ENCODE peak calls at places on chromosomes 1 and 21, in eight cellular contexts. X, S, Y, Q, R, L, H and T are unnamed samples.

GRCh38 chr1:174815036-174815435 is 184.7 kb upstream of the CACYBP start:
- DNase-seq in Y (no peak), R (peak), Q (peak), S (peak), H (peak), L (peak), X (peak), T (no peak)

GRCh38 chr1:42442641-42443040 is 13.2 kb downstream of the ZMYND12 start:
- DNase-seq in R (no peak), Y (no peak), X (no peak), H (no peak), Q (no peak), S (no peak), L (no peak), T (no peak)

GRCh38 chr1:6795661-6796060 is 10.4 kb downstream of the CAMTA1 start:
- DNase-seq in R (peak), H (no peak), X (no peak), Q (no peak), S (peak), L (no peak), Y (no peak), T (no peak)

GRCh38 chr1:230429072-230429735 is 3.1 kb upstream of the PGBD5 start:
- DNase-seq in R (no peak), Q (no peak), S (no peak), Y (no peak), H (no peak), L (no peak), X (no peak), T (no peak)

GRCh38 chr21:15730484-15731242 is 881 bp downstream of the USP25 start:
- DNase-seq in Q (no peak), H (no peak), Y (no peak), X (no peak), S (no peak), R (no peak), L (peak), T (no peak)

GRCh38 chr1:236741757-236742156 is 53.3 kb upstream of the MTR start:
- DNase-seq in X (no peak), H (no peak), L (no peak), Y (no peak), R (no peak), S (no peak), Q (no peak), T (no peak)

GRCh38 chr1:113859478-113860175 is 11.9 kb downstream of the PTPN22 start:
- DNase-seq in L (peak), Y (no peak), S (no peak), Q (no peak), X (no peak), H (peak), R (no peak), T (no peak)

GRCh38 chr1:21292991-21293536 is 2.8 kb upstream of the ECE1 start:
- DNase-seq in Q (no peak), L (no peak), H (peak), R (no peak), S (no peak), Y (no peak), X (no peak), T (no peak)

GRCh38 chr1:233883671-233884070 is 20.8 kb upstream of the SLC35F3 start:
- DNase-seq in L (no peak), X (no peak), S (no peak), Y (no peak), Q (no peak), H (no peak), R (no peak), T (no peak)

GRCh38 chr21:46322351-46323226 is 1.1 kb downstream of the C21orf58 start:
- DNase-seq in Y (peak), L (peak), H (no peak), Q (no peak), X (no peak), R (peak), S (peak), T (no peak)

GRCh38 chr1:7079637-7080036 is 294.4 kb downstream of the CAMTA1 start:
- DNase-seq in Y (no peak), R (peak), Q (no peak), H (no peak), L (no peak), X (no peak), S (no peak), T (no peak)

GRCh38 chr1:200771625-200772555 is 33.2 kb downstream of the CAMSAP2 start:
- DNase-seq in R (no peak), S (no peak), X (no peak), Y (no peak), L (no peak), H (no peak), Q (peak), T (no peak)

GRCh38 chr1:211639500-211640361 is 35.7 kb downstream of the NEK2 start:
- DNase-seq in Y (no peak), R (peak), S (peak), L (no peak), X (peak), H (no peak), Q (no peak), T (no peak)

GRCh38 chr1:17109897-17110554 is 9.2 kb downstream of the PADI2 start:
- DNase-seq in S (no peak), Q (no peak), Y (no peak), X (no peak), H (no peak), L (no peak), R (no peak), T (no peak)

GRCh38 chr1:39735731-39736130 is 3.0 kb upstream of the PPIE start:
- DNase-seq in S (no peak), Y (no peak), R (no peak), Q (no peak), H (no peak), X (no peak), L (no peak), T (no peak)

GRCh38 chr1:234925440-234926251 is 203.0 kb downstream of the TOMM20 start:
- DNase-seq in L (no peak), H (peak), R (peak), S (peak), Y (no peak), X (peak), Q (peak), T (no peak)

GRCh38 chr1:41802532-41803501 is 115.9 kb downstream of the HIVEP3 start:
- DNase-seq in L (no peak), Y (no peak), X (no peak), R (no peak), H (peak), Q (no peak), S (no peak), T (no peak)

GRCh38 chr1:12616709-12617373 is 1.2 kb downstream of the DHRS3 start:
- DNase-seq in Q (no peak), R (no peak), L (peak), Y (no peak), X (no peak), H (no peak), S (no peak), T (peak)

GRCh38 chr1:1121611-1122077 is 5.8 kb upstream of the C1orf159 start:
- DNase-seq in Q (no peak), S (no peak), R (no peak), L (no peak), X (no peak), H (no peak), Y (no peak), T (peak)

GRCh38 chr1:154304664-154305337 is 16.1 kb upstream of the AQP10 start:
- DNase-seq in S (no peak), R (no peak), X (peak), Y (no peak), L (peak), Q (no peak), H (no peak), T (no peak)

GRCh38 chr1:234989479-234990327 is 138.9 kb downstream of the TOMM20 start:
- DNase-seq in H (no peak), X (no peak), Q (no peak), Y (no peak), S (no peak), L (no peak), R (no peak), T (no peak)

GRCh38 chr1:184504695-184505338 is 118.0 kb downstream of the C1orf21 start:
- DNase-seq in H (no peak), R (no peak), Y (no peak), S (no peak), Q (no peak), L (no peak), X (no peak), T (no peak)

GRCh38 chr1:184509105-184509504 is 122.3 kb downstream of the C1orf21 start:
- DNase-seq in L (no peak), R (no peak), Q (no peak), S (no peak), H (no peak), Y (no peak), X (no peak), T (no peak)

GRCh38 chr1:184506501-184506900 is 119.7 kb downstream of the C1orf21 start:
- DNase-seq in X (no peak), L (no peak), S (no peak), R (no peak), Q (no peak), Y (no peak), H (no peak), T (no peak)

GRCh38 chr1:184507604-184508289 is 120.9 kb downstream of the C1orf21 start:
- DNase-seq in L (no peak), Y (no peak), Q (no peak), S (peak), X (no peak), H (no peak), R (no peak), T (no peak)

GRCh38 chr1:184507165-184507564 is 120.3 kb downstream of the C1orf21 start:
- DNase-seq in L (no peak), S (no peak), R (no peak), X (no peak), Y (no peak), H (no peak), Q (no peak), T (no peak)
- TF ChIP-seq RAD21 in L (no peak), S (no peak), R (no peak), X (no peak), Y (no peak), H (no peak), Q (no peak), T (no peak)

GRCh38 chr1:180311011-180311730 is 81.1 kb downstream of the LHX4 start:
- DNase-seq in S (peak), X (no peak), L (no peak), R (peak), Y (no peak), Q (peak), H (no peak), T (no peak)
- TF ChIP-seq RAD21 in S (no peak), X (no peak), L (no peak), R (no peak), Y (no peak), Q (no peak), H (no peak), T (no peak)

GRCh38 chr1:46174448-46175231 is at the start of gene TSPAN1:
- DNase-seq in X (no peak), Y (no peak), H (no peak), L (no peak), Q (no peak), R (no peak), S (peak), T (no peak)

GRCh38 chr1:46173361-46173856 is 1.5 kb upstream of the TSPAN1 start:
- DNase-seq in H (no peak), X (no peak), S (peak), L (peak), R (no peak), Y (no peak), Q (no peak), T (peak)

GRCh38 chr1:46172321-46172720 is 2.6 kb upstream of the TSPAN1 start:
- DNase-seq in Y (no peak), Q (no peak), L (no peak), R (no peak), X (no peak), H (no peak), S (no peak), T (no peak)

GRCh38 chr1:46176211-46176865 is at the start of gene P3R3URF:
- DNase-seq in Q (no peak), L (no peak), H (no peak), R (no peak), S (no peak), Y (no peak), X (no peak), T (no peak)

DNA sequence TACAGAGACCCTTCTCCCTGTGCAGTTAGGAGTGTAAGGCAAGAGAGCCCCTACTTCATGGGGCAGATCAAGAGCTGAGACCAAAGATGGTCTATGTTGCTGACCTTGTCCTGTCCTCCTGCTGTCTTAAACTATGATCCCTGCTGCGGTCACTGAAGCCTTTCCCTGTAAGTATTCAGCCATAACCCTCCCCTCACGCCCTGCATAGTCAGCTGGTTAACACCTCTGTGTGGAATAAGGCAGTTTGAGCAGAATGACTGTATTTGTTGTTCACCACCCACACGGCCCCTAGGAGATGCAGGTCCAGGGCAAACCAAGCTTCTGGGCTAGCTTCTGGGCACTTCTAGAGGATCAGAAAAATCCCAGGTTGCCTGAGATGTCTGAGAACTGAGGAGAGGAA is 356 bp downstream of the TSPAN1 start:
- DNase-seq in L (no peak), H (no peak), X (no peak), Q (no peak), S (no peak), R (no peak), Y (no peak), T (no peak)
- TF ChIP-seq RAD21 in L (no peak), H (no peak), X (no peak), Q (no peak), S (no peak), R (no peak), Y (no peak), T (no peak)

DNA sequence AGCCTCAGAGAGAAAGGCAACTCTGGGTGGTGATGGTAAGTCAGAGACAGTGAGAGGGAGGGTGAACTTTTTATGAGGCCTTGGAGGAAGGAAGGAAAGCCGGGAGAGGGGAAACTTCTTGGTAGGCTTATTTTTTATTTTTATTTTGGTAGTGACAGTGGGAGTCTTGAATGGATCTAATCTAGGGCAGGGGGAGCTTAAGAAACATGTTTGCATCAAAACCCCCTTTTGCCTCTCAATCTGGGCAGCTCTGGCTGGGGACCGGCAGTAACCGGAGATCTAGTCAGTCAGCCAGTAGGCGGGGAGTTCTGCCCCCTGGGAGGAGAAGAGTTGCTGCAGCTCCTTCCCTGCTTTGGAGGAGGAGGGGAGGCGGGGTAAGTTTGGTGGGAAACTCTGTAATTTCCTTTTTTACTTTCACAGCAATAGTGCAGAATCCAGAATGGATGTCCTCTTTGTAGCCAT is at the start of gene C1orf54:
- DNase-seq in S (peak), Y (peak), X (no peak), Q (no peak), R (no peak), L (peak), H (no peak), T (no peak)
- TF ChIP-seq RAD21 in S (peak), Y (no peak), X (no peak), Q (no peak), R (no peak), L (no peak), H (no peak), T (no peak)

GRCh38 chr1:15684042-15684461 is at the start of gene PLEKHM2:
- DNase-seq in S (peak), Y (no peak), X (no peak), H (no peak), Q (no peak), R (no peak), L (peak), T (peak)

GRCh38 chr1:15685820-15686219 is 1.7 kb downstream of the PLEKHM2 start:
- DNase-seq in Q (no peak), S (no peak), X (no peak), R (no peak), H (no peak), Y (no peak), L (no peak), T (no peak)

GRCh38 chr1:15682886-15683410 is 1.2 kb upstream of the PLEKHM2 start:
- DNase-seq in S (no peak), Q (no peak), H (no peak), L (no peak), Y (no peak), X (no peak), R (no peak), T (no peak)

GRCh38 chr1:15683411-15684039 is 595 bp upstream of the PLEKHM2 start:
- DNase-seq in Y (no peak), Q (no peak), L (no peak), H (no peak), S (no peak), R (no peak), X (no peak), T (no peak)

DNA sequence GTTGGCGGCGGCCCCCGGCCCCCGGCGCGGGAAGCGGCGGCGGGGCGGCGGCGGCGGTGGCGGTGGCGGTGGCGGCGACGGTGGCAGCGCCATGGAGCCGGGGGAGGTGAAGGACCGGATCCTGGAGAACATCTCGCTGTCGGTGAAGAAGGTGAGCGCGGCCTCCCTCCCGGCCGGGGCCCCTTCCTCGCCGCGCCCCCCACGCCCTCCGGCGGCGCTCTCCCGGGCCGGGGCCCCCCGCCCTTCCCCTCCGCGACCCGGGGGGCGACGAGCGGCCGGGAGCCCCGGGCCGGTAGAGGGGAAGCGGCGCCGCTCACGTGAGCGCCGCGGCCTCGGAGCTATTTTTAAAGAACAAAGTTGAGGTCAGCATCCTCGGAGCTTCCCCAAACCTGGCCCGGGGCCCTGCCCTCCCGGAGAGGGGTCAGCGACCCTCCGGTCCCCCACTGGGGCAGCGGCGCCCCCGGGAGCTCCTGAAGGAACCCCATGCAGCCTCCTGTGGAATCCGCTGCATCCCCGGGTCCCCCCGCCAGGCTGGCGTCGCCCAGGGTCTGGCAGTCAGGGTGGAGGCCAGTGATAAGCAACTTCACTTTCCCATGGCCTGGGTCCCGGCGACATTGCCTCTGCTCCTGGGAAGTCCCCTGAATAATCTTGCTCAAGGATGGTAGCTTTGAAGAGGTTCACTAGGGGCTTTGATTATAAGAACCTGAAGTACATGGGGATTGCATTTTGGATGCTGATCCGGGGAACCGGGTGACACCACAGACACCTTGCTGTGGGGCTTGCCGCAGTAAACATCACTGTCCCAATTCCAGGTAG is 556 bp downstream of the PLEKHM2 start:
- DNase-seq in Q (no peak), H (no peak), S (no peak), X (no peak), Y (peak), R (no peak), L (peak), T (peak)
- TF ChIP-seq RAD21 in Q (no peak), H (no peak), S (no peak), X (no peak), Y (no peak), R (no peak), L (no peak), T (no peak)

DNA sequence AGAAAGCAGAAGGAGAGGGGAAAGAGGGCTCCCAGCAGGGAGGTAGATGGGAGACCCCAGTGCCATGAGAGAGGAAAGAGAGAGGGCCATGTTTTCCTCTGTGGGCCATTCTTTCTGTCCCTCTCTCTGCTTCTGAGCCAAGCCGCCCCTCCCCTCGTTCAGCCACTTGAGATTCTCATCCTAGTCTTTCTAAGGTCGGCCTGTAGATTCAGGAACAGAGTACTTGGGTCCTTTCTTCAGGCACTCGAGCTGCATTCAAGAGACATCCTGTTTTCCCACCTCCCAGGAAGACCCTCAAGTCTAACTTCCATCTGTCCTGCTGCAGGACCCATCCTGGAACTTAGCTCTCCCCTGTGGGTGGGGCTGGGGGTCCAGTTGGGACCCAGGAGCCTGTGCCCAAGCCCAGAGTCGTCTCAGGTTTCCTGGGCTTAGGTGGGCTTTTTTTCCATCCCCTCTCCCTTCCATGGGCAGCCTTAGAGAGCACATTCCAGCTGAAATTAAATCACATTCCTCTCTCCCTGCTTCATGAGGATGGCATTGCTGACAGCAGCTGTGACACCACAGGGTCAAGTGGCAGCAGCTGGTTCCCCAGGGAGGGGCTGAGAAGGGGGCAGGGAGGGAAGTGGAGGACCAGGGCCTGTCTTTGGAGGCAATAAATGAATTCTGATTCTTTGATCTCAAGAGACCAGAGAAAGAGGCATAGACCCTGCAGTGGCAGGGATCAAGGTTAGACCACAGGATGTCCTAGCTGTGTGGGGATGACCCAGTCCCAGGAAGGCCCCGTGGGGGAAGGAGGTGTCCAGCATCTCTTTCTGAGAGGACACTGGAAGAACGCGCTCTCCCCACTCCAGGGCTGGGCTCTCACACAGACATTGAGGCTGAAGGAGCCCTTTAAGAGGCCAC is 12.9 kb downstream of the NES start:
- DNase-seq in S (peak), Q (no peak), X (peak), Y (peak), H (no peak), L (no peak), R (no peak), T (no peak)
- TF ChIP-seq RAD21 in S (no peak), Q (no peak), X (no peak), Y (no peak), H (no peak), L (no peak), R (no peak), T (no peak)